ENCODE peak calls at places on chromosome 19, in five cellular contexts. One of them, this sample, is unnamed.

GRCh38 chr19:17312481-17313113 is 3.2 kb downstream of the DDA1 start:
- DNase-seq in astrocyte of the hippocampus: no peak
- DNase-seq in astrocyte of the spinal cord: no peak
- DNase-seq in T-helper 9 cell: no peak
- DNase-seq in kidney glomerular epithelial cell: no peak
- DNase-seq in this sample: no peak

GRCh38 chr19:33691736-33692135 is 70.0 kb downstream of the CHST8 start:
- DNase-seq in astrocyte of the hippocampus: no peak
- DNase-seq in kidney glomerular epithelial cell: no peak
- DNase-seq in astrocyte of the spinal cord: no peak
- DNase-seq in T-helper 9 cell: no peak
- DNase-seq in this sample: no peak

GRCh38 chr19:35219008-35219407 is 9.5 kb downstream of the FAM187B start:
- DNase-seq in astrocyte of the hippocampus: no peak
- DNase-seq in astrocyte of the spinal cord: no peak
- DNase-seq in T-helper 9 cell: no peak
- DNase-seq in kidney glomerular epithelial cell: no peak
- DNase-seq in this sample: no peak

GRCh38 chr19:3450796-3451411 is 29.4 kb downstream of the SMIM24 start:
- DNase-seq in T-helper 9 cell: no peak
- DNase-seq in astrocyte of the hippocampus: peak
- DNase-seq in astrocyte of the spinal cord: peak
- DNase-seq in kidney glomerular epithelial cell: peak
- DNase-seq in this sample: peak

GRCh38 chr19:49929121-49929610 is at the start of the genes ATF5 and NUP62:
- DNase-seq in kidney glomerular epithelial cell: peak
- DNase-seq in astrocyte of the spinal cord: peak
- DNase-seq in T-helper 9 cell: peak
- DNase-seq in astrocyte of the hippocampus: peak
- DNase-seq in this sample: peak

GRCh38 chr19:50703915-50704548 is 15.6 kb downstream of the SHANK1 start:
- DNase-seq in astrocyte of the hippocampus: no peak
- DNase-seq in T-helper 9 cell: no peak
- DNase-seq in astrocyte of the spinal cord: no peak
- DNase-seq in kidney glomerular epithelial cell: no peak
- DNase-seq in this sample: peak

GRCh38 chr19:4369109-4369887 is 25.9 kb downstream of the MPND start:
- DNase-seq in astrocyte of the spinal cord: peak
- DNase-seq in astrocyte of the hippocampus: peak
- DNase-seq in T-helper 9 cell: peak
- DNase-seq in kidney glomerular epithelial cell: peak
- DNase-seq in this sample: peak

GRCh38 chr19:57167385-57167784 is at the start of gene DUXA:
- DNase-seq in T-helper 9 cell: no peak
- DNase-seq in astrocyte of the spinal cord: no peak
- DNase-seq in astrocyte of the hippocampus: no peak
- DNase-seq in kidney glomerular epithelial cell: no peak
- DNase-seq in this sample: no peak

GRCh38 chr19:1512671-1513491 is at the start of gene ADAMTSL5:
- DNase-seq in astrocyte of the spinal cord: no peak
- DNase-seq in astrocyte of the hippocampus: peak
- DNase-seq in kidney glomerular epithelial cell: no peak
- DNase-seq in T-helper 9 cell: peak
- DNase-seq in this sample: peak

GRCh38 chr19:30083125-30083681 is 141.2 kb downstream of the URI1 start:
- DNase-seq in T-helper 9 cell: no peak
- DNase-seq in astrocyte of the spinal cord: no peak
- DNase-seq in astrocyte of the hippocampus: no peak
- DNase-seq in kidney glomerular epithelial cell: no peak
- DNase-seq in this sample: no peak

GRCh38 chr19:38792250-38793111 is 3.5 kb downstream of the LGALS7B start:
- DNase-seq in kidney glomerular epithelial cell: no peak
- DNase-seq in astrocyte of the hippocampus: peak
- DNase-seq in astrocyte of the spinal cord: peak
- DNase-seq in T-helper 9 cell: peak
- DNase-seq in this sample: peak

GRCh38 chr19:8302734-8303133 is 5.4 kb downstream of the CD320 start:
- DNase-seq in kidney glomerular epithelial cell: no peak
- DNase-seq in astrocyte of the hippocampus: no peak
- DNase-seq in T-helper 9 cell: no peak
- DNase-seq in astrocyte of the spinal cord: no peak
- DNase-seq in this sample: no peak

GRCh38 chr19:15181394-15181793 is 19.4 kb downstream of the NOTCH3 start:
- DNase-seq in kidney glomerular epithelial cell: no peak
- DNase-seq in astrocyte of the hippocampus: no peak
- DNase-seq in astrocyte of the spinal cord: no peak
- DNase-seq in T-helper 9 cell: no peak
- DNase-seq in this sample: no peak

GRCh38 chr19:1118999-1119398 is 15.2 kb downstream of the GPX4 start:
- DNase-seq in kidney glomerular epithelial cell: no peak
- DNase-seq in T-helper 9 cell: no peak
- DNase-seq in astrocyte of the spinal cord: no peak
- DNase-seq in astrocyte of the hippocampus: no peak
- DNase-seq in this sample: no peak

GRCh38 chr19:28426902-28427232 is 786.1 kb downstream of the UQCRFS1 start:
- DNase-seq in astrocyte of the hippocampus: no peak
- DNase-seq in kidney glomerular epithelial cell: peak
- DNase-seq in T-helper 9 cell: no peak
- DNase-seq in astrocyte of the spinal cord: peak
- DNase-seq in this sample: peak

GRCh38 chr19:17948967-17949930 is 16.4 kb downstream of the CCDC124 start:
- DNase-seq in T-helper 9 cell: no peak
- DNase-seq in kidney glomerular epithelial cell: no peak
- DNase-seq in astrocyte of the spinal cord: no peak
- DNase-seq in astrocyte of the hippocampus: no peak
- DNase-seq in this sample: no peak

GRCh38 chr19:22784051-22784450 is at the start of gene ZNF99:
- DNase-seq in astrocyte of the spinal cord: no peak
- DNase-seq in T-helper 9 cell: no peak
- DNase-seq in astrocyte of the hippocampus: peak
- DNase-seq in kidney glomerular epithelial cell: no peak
- DNase-seq in this sample: no peak

This sample was measured in islet precursor cell.